ENCODE peak calls at places on chromosome 4, in seven cellular contexts. Z, J, R, D, C, H and W are unnamed samples.

GRCh38 chr4:77493120-77493767 is 112.4 kb upstream of the CXCL13 start:
- DNase-seq in Z (no peak), J (no peak), R (no peak), D (no peak), C (no peak), H (no peak), W (no peak)

GRCh38 chr4:142404191-142404611 is 441.9 kb downstream of the INPP4B start:
- DNase-seq in Z (no peak), J (no peak), R (no peak), D (peak), C (peak), H (peak), W (peak)

GRCh38 chr4:89134775-89135319 is 23.5 kb downstream of the TIGD2 start:
- DNase-seq in Z (no peak), J (no peak), R (no peak), D (peak), C (peak), H (peak), W (no peak)

GRCh38 chr4:8710946-8711345 is 118.4 kb downstream of the CPZ start:
- DNase-seq in Z (no peak), J (no peak), R (no peak), D (no peak), C (no peak), H (no peak), W (no peak)

GRCh38 chr4:182492456-182492855 is 249.3 kb downstream of the TENM3 start:
- DNase-seq in Z (no peak), J (no peak), R (no peak), D (no peak), C (peak), H (peak), W (no peak)

GRCh38 chr4:147927377-147928137 is 195.7 kb downstream of the ARHGAP10 start:
- DNase-seq in Z (no peak), J (no peak), R (no peak), D (peak), C (no peak), H (peak), W (no peak)

GRCh38 chr4:97910005-97910404 is 233.3 kb downstream of the STPG2 start:
- DNase-seq in Z (no peak), J (no peak), R (no peak), D (peak), C (no peak), H (no peak), W (no peak)

GRCh38 chr4:84126061-84126787 is 372.9 kb downstream of the NKX6-1 start:
- DNase-seq in Z (no peak), J (no peak), R (no peak), D (no peak), C (no peak), H (no peak), W (no peak)

GRCh38 chr4:43423276-43423675 is 530.8 kb downstream of the GRXCR1 start:
- DNase-seq in Z (no peak), J (no peak), R (no peak), D (no peak), C (peak), H (no peak), W (no peak)

GRCh38 chr4:129342820-129343219 is 246.9 kb downstream of the C4orf33 start:
- DNase-seq in Z (no peak), J (no peak), R (no peak), D (peak), C (peak), H (peak), W (no peak)

GRCh38 chr4:137819964-137820383 is 287.7 kb upstream of the PCDH18 start:
- DNase-seq in Z (no peak), J (no peak), R (no peak), D (peak), C (peak), H (peak), W (no peak)

GRCh38 chr4:186570193-186570996 is 15.0 kb upstream of the MTNR1A start:
- DNase-seq in Z (no peak), J (peak), R (no peak), D (peak), C (peak), H (peak), W (no peak)

GRCh38 chr4:124948976-124949597 is 236.6 kb upstream of the ANKRD50 start:
- DNase-seq in Z (no peak), J (peak), R (no peak), D (peak), C (peak), H (peak), W (no peak)

GRCh38 chr4:20487852-20488251 is 212.4 kb upstream of the PACRGL start:
- DNase-seq in Z (no peak), J (no peak), R (no peak), D (no peak), C (peak), H (no peak), W (no peak)

GRCh38 chr4:7124643-7125442 is 57.0 kb upstream of the GRPEL1 start:
- DNase-seq in Z (no peak), J (peak), R (peak), D (peak), C (peak), H (peak), W (no peak)

GRCh38 chr4:166602068-166602467 is 632.2 kb downstream of the SPOCK3 start:
- DNase-seq in Z (no peak), J (no peak), R (no peak), D (no peak), C (no peak), H (no peak), W (no peak)

GRCh38 chr4:90069151-90069550 is 58.0 kb upstream of the CCSER1 start:
- DNase-seq in Z (no peak), J (no peak), R (no peak), D (no peak), C (peak), H (no peak), W (no peak)

GRCh38 chr4:177485528-177485927 is 43.3 kb upstream of the AGA start:
- DNase-seq in Z (no peak), J (no peak), R (no peak), D (peak), C (peak), H (peak), W (no peak)

GRCh38 chr4:81512945-81513584 is 41.4 kb upstream of the RASGEF1B start:
- DNase-seq in Z (no peak), J (no peak), R (no peak), D (no peak), C (no peak), H (no peak), W (no peak)

GRCh38 chr4:47531241-47531953 is 46.3 kb downstream of the ATP10D start:
- DNase-seq in Z (peak), J (peak), R (no peak), D (peak), C (peak), H (peak), W (peak)

GRCh38 chr4:80360102-80360501 is 24.6 kb downstream of the CFAP299 start:
- DNase-seq in Z (peak), J (no peak), R (no peak), D (no peak), C (no peak), H (no peak), W (no peak)

GRCh38 chr4:84944952-84945351 is 21.5 kb downstream of the WDFY3 start:
- DNase-seq in Z (no peak), J (no peak), R (no peak), D (no peak), C (peak), H (no peak), W (no peak)

GRCh38 chr4:23680616-23681518 is 209.0 kb downstream of the PPARGC1A start:
- DNase-seq in Z (no peak), J (no peak), R (no peak), D (no peak), C (peak), H (peak), W (no peak)

DNA sequence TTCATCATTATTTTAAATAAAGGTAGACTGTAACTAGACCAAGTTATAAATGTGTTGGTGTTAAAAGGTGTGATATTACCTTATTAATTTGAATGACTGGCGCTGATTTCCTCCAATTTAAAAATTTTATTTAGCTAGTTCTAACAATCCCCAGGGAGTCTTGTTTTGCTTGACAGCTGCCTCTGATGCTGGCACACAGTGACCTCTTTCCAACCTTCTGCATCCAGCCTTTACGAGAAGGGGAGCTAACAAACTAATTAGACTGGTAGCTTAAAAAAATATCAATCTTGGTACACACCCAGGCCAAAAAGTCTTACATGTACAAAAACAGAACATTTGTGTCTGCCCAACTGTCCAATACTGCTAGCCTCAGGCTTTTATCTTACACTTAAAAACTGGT is 51.8 kb upstream of the ENPEP start:
- DNase-seq in Z (no peak), J (no peak), R (no peak), D (no peak), C (no peak), H (no peak), W (no peak)
- H3K4me3 ChIP-seq in Z (no peak), J (no peak), R (no peak), D (no peak), C (no peak), H (no peak), W (no peak)

DNA sequence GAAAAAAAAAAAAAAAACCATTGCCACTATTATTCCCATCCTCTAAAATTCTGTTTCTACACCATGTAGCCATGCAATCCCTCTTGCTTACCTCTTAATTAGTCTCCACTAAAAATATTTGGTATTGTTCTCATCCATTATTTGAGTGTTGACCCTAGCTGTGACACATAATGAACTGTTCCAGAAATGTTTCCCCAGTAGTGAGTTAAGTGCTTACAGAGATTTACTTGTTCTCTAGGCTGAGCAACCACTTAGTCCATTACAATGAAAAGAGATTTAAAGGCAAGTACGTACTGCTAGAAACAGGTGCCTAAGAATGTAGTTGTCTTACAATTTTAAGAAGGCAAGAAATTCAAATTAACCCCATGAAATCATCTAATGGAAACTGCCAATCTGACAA is 112.7 kb upstream of the PTPN13 start:
- DNase-seq in Z (no peak), J (no peak), R (no peak), D (no peak), C (no peak), H (no peak), W (no peak)
- H3K4me3 ChIP-seq in Z (no peak), J (no peak), R (no peak), D (no peak), C (no peak), H (no peak), W (no peak)

GRCh38 chr4:56464581-56464980 is 2.8 kb upstream of the SRP72 start:
- DNase-seq in Z (no peak), J (no peak), R (no peak), D (no peak), C (no peak), H (no peak), W (no peak)
- H3K4me3 ChIP-seq in Z (no peak), J (no peak), R (no peak), D (no peak), C (no peak), H (no peak), W (no peak)

GRCh38 chr4:56468097-56468422 is 643 bp downstream of the SRP72 start:
- DNase-seq in Z (peak), J (peak), R (no peak), D (peak), C (peak), H (peak), W (no peak)

GRCh38 chr4:56467284-56468096 is at the start of gene SRP72:
- DNase-seq in Z (peak), J (peak), R (peak), D (peak), C (peak), H (peak), W (peak)

GRCh38 chr4:56463711-56464110 is 3.7 kb upstream of the SRP72 start:
- DNase-seq in Z (no peak), J (no peak), R (no peak), D (no peak), C (no peak), H (no peak), W (no peak)

GRCh38 chr4:56466910-56467283 is 520 bp upstream of the SRP72 start:
- DNase-seq in Z (no peak), J (no peak), R (no peak), D (no peak), C (peak), H (no peak), W (no peak)

GRCh38 chr4:56465599-56466295 is 1.7 kb upstream of the SRP72 start:
- DNase-seq in Z (no peak), J (no peak), R (no peak), D (no peak), C (peak), H (no peak), W (no peak)
- H3K4me3 ChIP-seq in Z (peak), J (peak), R (peak), D (peak), C (peak), H (peak), W (peak)

GRCh38 chr4:139672732-139673131 is 7.1 kb downstream of the MGST2 start:
- DNase-seq in Z (no peak), J (no peak), R (no peak), D (no peak), C (no peak), H (no peak), W (no peak)

GRCh38 chr4:139675651-139676050 is 10.0 kb downstream of the MGST2 start:
- DNase-seq in Z (no peak), J (no peak), R (no peak), D (no peak), C (no peak), H (no peak), W (no peak)

GRCh38 chr4:139676913-139677585 is 11.4 kb downstream of the MGST2 start:
- DNase-seq in Z (no peak), J (no peak), R (no peak), D (no peak), C (no peak), H (no peak), W (no peak)

GRCh38 chr4:139676365-139676764 is 10.7 kb downstream of the MGST2 start:
- DNase-seq in Z (no peak), J (no peak), R (no peak), D (no peak), C (no peak), H (no peak), W (no peak)

GRCh38 chr4:139675156-139675555 is 9.5 kb downstream of the MGST2 start:
- DNase-seq in Z (no peak), J (no peak), R (no peak), D (no peak), C (no peak), H (no peak), W (no peak)
- H3K4me3 ChIP-seq in Z (no peak), J (no peak), R (no peak), D (no peak), C (no peak), H (no peak), W (no peak)

GRCh38 chr4:184588893-184589292 is 60.4 kb downstream of the CASP3 start:
- DNase-seq in Z (no peak), J (no peak), R (no peak), D (no peak), C (no peak), H (no peak), W (no peak)

GRCh38 chr4:184593461-184593860 is 55.8 kb downstream of the CASP3 start:
- DNase-seq in Z (no peak), J (no peak), R (no peak), D (no peak), C (no peak), H (no peak), W (no peak)

GRCh38 chr4:184587746-184588145 is 61.5 kb downstream of the CASP3 start:
- DNase-seq in Z (no peak), J (no peak), R (no peak), D (no peak), C (no peak), H (no peak), W (no peak)

GRCh38 chr4:184591070-184591677 is 58.1 kb downstream of the CASP3 start:
- DNase-seq in Z (no peak), J (no peak), R (no peak), D (no peak), C (no peak), H (no peak), W (no peak)

GRCh38 chr4:184590196-184590595 is 59.1 kb downstream of the CASP3 start:
- DNase-seq in Z (no peak), J (no peak), R (no peak), D (no peak), C (no peak), H (no peak), W (no peak)
- H3K4me3 ChIP-seq in Z (no peak), J (no peak), R (no peak), D (no peak), C (no peak), H (no peak), W (no peak)